ENCODE peak calls at places on chromosomes 6 and 20, in ten cellular contexts. E is cardiac muscle cell, F is thoracic aorta, A is GM12865, X is PC-3, B is esophagus squamous epithelium, I is cardiac fibroblast, N is MM.1S, U is A549, T is fibroblast of villous mesenchyme. M is an unnamed sample.

GRCh38 chr6:159252955-159253508 is 83.8 kb downstream of the FNDC1 start:
- DNase-seq in T (peak), B (no peak), N (peak), E (no peak), A (peak), X (peak), F (no peak), U (peak), I (peak), M (no peak)

GRCh38 chr6:36605560-36606391 is 11.6 kb downstream of the SRSF3 start:
- DNase-seq in F (no peak), X (no peak), A (no peak), T (peak), I (no peak), B (no peak), E (no peak), U (no peak), N (no peak), M (no peak)

GRCh38 chr20:53751394-53752368 is 158.0 kb upstream of the ZNF217 start:
- DNase-seq in U (peak), A (peak), T (no peak), F (no peak), I (no peak), B (no peak), N (peak), X (peak), E (peak), M (no peak)

GRCh38 chr6:72788188-72788587 is 166.3 kb downstream of the KCNQ5 start:
- DNase-seq in T (peak), X (peak), B (no peak), F (no peak), E (no peak), U (peak), I (peak), A (no peak), N (no peak), M (no peak)

GRCh38 chr20:41366546-41367392 is at the start of gene EMILIN3:
- DNase-seq in B (no peak), I (no peak), X (no peak), F (no peak), N (no peak), A (no peak), U (no peak), E (peak), T (no peak), M (no peak)

GRCh38 chr6:53432318-53433161 is 83.8 kb upstream of the ELOVL5 start:
- DNase-seq in A (no peak), F (no peak), X (peak), E (no peak), B (no peak), T (peak), N (no peak), I (peak), U (peak), M (no peak)

GRCh38 chr6:113873043-113873667 is 16.0 kb downstream of the MARCKS start:
- DNase-seq in B (peak), X (no peak), A (peak), T (no peak), I (no peak), U (peak), N (peak), E (no peak), F (no peak), M (no peak)

GRCh38 chr6:78377056-78377455 is 490.3 kb upstream of the IRAK1BP1 start:
- DNase-seq in B (no peak), E (no peak), X (no peak), F (no peak), A (no peak), N (no peak), T (no peak), I (no peak), U (no peak), M (no peak)

GRCh38 chr6:163529605-163530004 is 115.1 kb downstream of the QKI start:
- DNase-seq in N (no peak), X (peak), F (no peak), B (no peak), U (peak), T (peak), I (peak), E (no peak), A (no peak), M (no peak)

GRCh38 chr20:39795401-39796272 is 833.5 kb downstream of the DHX35 start:
- DNase-seq in N (no peak), T (peak), A (no peak), I (no peak), U (no peak), E (no peak), F (no peak), B (no peak), X (no peak), M (no peak)

GRCh38 chr20:12575352-12576095 is 433.2 kb upstream of the SPTLC3 start:
- DNase-seq in A (no peak), U (no peak), N (no peak), X (no peak), F (no peak), B (peak), I (peak), T (peak), E (no peak), M (no peak)

DNA sequence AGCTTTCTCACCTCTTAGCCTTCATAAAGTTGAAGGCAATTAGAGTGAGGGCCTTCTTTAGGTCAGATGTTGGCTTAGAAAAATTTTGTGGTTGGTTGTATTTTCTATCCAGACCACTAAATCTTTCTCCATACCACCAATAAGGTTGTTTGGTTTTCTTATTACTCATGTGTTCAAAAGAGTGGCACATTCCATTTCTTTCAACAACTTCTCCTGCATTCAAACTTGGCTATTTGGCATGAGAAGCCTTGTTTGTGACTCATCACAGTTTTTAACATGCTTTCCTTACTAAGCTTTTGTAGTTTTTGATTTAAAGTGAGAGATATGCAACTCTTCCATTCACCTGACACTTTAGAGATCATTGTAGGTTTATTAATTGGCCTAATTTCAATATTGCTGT is 949.6 kb downstream of the TBC1D32 start:
- DNase-seq in X (peak), U (no peak), F (no peak), I (peak), T (no peak), B (no peak), A (no peak), N (no peak), E (no peak), M (no peak)
- H3K4me3 ChIP-seq in X (no peak), U (no peak), F (no peak), I (no peak), T (no peak), B (no peak), A (no peak), N (no peak), E (no peak), M (no peak)

GRCh38 chr20:10171864-10172751 is 46.5 kb upstream of the SNAP25 start:
- DNase-seq in B (no peak), E (peak), X (peak), T (peak), N (no peak), A (no peak), U (peak), I (peak), F (peak), M (peak)
- TF ChIP-seq CTCF in B (no peak), E (no peak), X (no peak), T (no peak), N (no peak), A (no peak), U (peak), I (no peak), F (peak), M (no peak)

DNA sequence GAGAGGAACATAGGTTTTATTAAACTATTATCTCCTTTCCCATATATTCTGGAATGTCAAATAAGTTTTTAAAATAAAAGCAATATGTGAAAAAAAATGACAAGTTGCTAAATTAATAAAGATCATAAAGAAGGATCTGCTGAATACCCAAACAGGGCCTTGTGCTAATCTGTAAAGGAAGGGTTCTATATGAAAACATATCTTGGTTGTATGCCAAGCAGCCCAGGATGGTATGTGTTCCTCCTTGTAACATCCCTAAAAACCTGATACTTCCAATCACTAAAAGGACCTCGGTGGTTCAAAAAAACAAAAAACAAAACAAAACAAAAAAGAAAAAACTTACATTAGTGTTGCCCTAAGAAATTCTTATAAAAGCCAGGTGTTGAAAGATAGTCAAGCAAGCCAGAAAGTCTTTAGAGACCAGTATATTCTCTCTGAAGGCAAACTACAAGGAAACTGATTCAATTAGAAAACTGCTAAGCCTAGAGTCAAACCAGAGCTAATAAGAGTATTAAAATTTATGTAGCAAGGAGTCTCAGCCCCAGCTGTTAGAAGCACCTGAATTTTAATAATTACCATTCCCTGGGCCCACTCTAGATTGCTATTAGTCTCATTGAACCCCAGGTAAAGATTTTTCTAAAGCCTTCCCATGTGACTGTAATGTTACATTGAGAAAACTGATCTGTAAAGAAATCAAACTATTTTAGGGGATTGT is 95.4 kb upstream of the BTN3A2 start:
- DNase-seq in E (no peak), X (no peak), N (peak), B (no peak), A (peak), F (no peak), U (no peak), I (no peak), T (no peak), M (no peak)
- H3K4me3 ChIP-seq in E (peak), X (peak), N (peak), B (peak), A (peak), F (no peak), U (no peak), I (peak), T (peak), M (no peak)

GRCh38 chr6:37702314-37702713 is 4.6 kb upstream of the MDGA1 start:
- DNase-seq in B (no peak), F (no peak), I (no peak), X (no peak), U (no peak), E (no peak), A (no peak), N (no peak), T (no peak), M (no peak)
- TF ChIP-seq CTCF in B (no peak), F (no peak), I (peak), X (no peak), U (peak), E (no peak), A (peak), N (no peak), T (no peak), M (no peak)